ENCODE peak calls at places on chromosomes 13 and 19, in six cellular contexts. One of them, this sample, is unnamed.
A peak's percentile ranks its signal among the peaks of the same experiment; 100 is the strongest.

GRCh38 chr13:90302113-90302512 is 1045.4 kb upstream of the MIR17HG start:
- DNase-seq in colonic mucosa: no peak
- DNase-seq in AG08395: peak; percentile 69
- DNase-seq in NCI-H446 treated with DMSO at 0.1 percent for 48 hours: no peak
- DNase-seq in CD8-positive, alpha-beta T cell: no peak
- DNase-seq in hepatic stellate cell: no peak
- DNase-seq in this sample: no peak

GRCh38 chr19:7013678-7014077 is 7.6 kb downstream of the MBD3L2B start:
- DNase-seq in NCI-H446 treated with DMSO at 0.1 percent for 48 hours: no peak
- DNase-seq in colonic mucosa: peak; percentile 3
- DNase-seq in AG08395: no peak
- DNase-seq in CD8-positive, alpha-beta T cell: no peak
- DNase-seq in hepatic stellate cell: no peak
- DNase-seq in this sample: no peak

GRCh38 chr19:21482863-21483276 is 22.5 kb upstream of the ZNF429 start:
- DNase-seq in colonic mucosa: peak; percentile 45
- DNase-seq in CD8-positive, alpha-beta T cell: peak; percentile 75
- DNase-seq in hepatic stellate cell: no peak
- DNase-seq in NCI-H446 treated with DMSO at 0.1 percent for 48 hours: no peak
- DNase-seq in AG08395: peak; percentile 18
- DNase-seq in this sample: no peak

GRCh38 chr13:25660996-25661395 is 289.2 kb downstream of the ATP8A2 start:
- DNase-seq in NCI-H446 treated with DMSO at 0.1 percent for 48 hours: no peak
- DNase-seq in CD8-positive, alpha-beta T cell: no peak
- DNase-seq in hepatic stellate cell: no peak
- DNase-seq in AG08395: no peak
- DNase-seq in colonic mucosa: no peak
- DNase-seq in this sample: no peak

GRCh38 chr13:75417647-75418046 is 64.3 kb downstream of the TBC1D4 start:
- DNase-seq in NCI-H446 treated with DMSO at 0.1 percent for 48 hours: no peak
- DNase-seq in AG08395: no peak
- DNase-seq in hepatic stellate cell: no peak
- DNase-seq in CD8-positive, alpha-beta T cell: no peak
- DNase-seq in colonic mucosa: no peak
- DNase-seq in this sample: no peak

GRCh38 chr13:111467111-111467890 is 146.9 kb downstream of the TEX29 start:
- DNase-seq in AG08395: no peak
- DNase-seq in hepatic stellate cell: no peak
- DNase-seq in colonic mucosa: no peak
- DNase-seq in CD8-positive, alpha-beta T cell: peak; percentile 23
- DNase-seq in NCI-H446 treated with DMSO at 0.1 percent for 48 hours: no peak
- DNase-seq in this sample: no peak

GRCh38 chr19:48806818-48807589 is 3.8 kb downstream of the BCAT2 start:
- DNase-seq in CD8-positive, alpha-beta T cell: no peak
- DNase-seq in NCI-H446 treated with DMSO at 0.1 percent for 48 hours: no peak
- DNase-seq in colonic mucosa: peak; percentile 76
- DNase-seq in hepatic stellate cell: peak; percentile 70
- DNase-seq in AG08395: peak; percentile 64
- DNase-seq in this sample: no peak

GRCh38 chr13:46181799-46182490 is at the start of gene LCP1:
- DNase-seq in AG08395: no peak
- DNase-seq in colonic mucosa: peak; percentile 41
- DNase-seq in NCI-H446 treated with DMSO at 0.1 percent for 48 hours: no peak
- DNase-seq in CD8-positive, alpha-beta T cell: peak; percentile 79
- DNase-seq in hepatic stellate cell: no peak
- DNase-seq in this sample: no peak

GRCh38 chr13:39888865-39889810 is 233.7 kb downstream of the COG6 start:
- DNase-seq in hepatic stellate cell: peak; percentile 5
- DNase-seq in CD8-positive, alpha-beta T cell: no peak
- DNase-seq in colonic mucosa: no peak
- DNase-seq in AG08395: peak; percentile 33
- DNase-seq in NCI-H446 treated with DMSO at 0.1 percent for 48 hours: no peak
- DNase-seq in this sample: peak; percentile 81

GRCh38 chr19:33390120-33390907 is 16.8 kb downstream of the CEBPG start:
- DNase-seq in hepatic stellate cell: no peak
- DNase-seq in colonic mucosa: peak; percentile 70
- DNase-seq in AG08395: no peak
- DNase-seq in NCI-H446 treated with DMSO at 0.1 percent for 48 hours: peak; percentile 71
- DNase-seq in CD8-positive, alpha-beta T cell: no peak
- DNase-seq in this sample: no peak

GRCh38 chr13:104953588-104953987 is 1581.9 kb downstream of the EFNB2 start:
- DNase-seq in hepatic stellate cell: no peak
- DNase-seq in colonic mucosa: no peak
- DNase-seq in CD8-positive, alpha-beta T cell: no peak
- DNase-seq in NCI-H446 treated with DMSO at 0.1 percent for 48 hours: no peak
- DNase-seq in AG08395: no peak
- DNase-seq in this sample: no peak

GRCh38 chr13:113095146-113096051 is 10.2 kb upstream of the F7 start:
- DNase-seq in hepatic stellate cell: no peak
- DNase-seq in NCI-H446 treated with DMSO at 0.1 percent for 48 hours: no peak
- DNase-seq in colonic mucosa: no peak
- DNase-seq in CD8-positive, alpha-beta T cell: no peak
- DNase-seq in AG08395: no peak
- DNase-seq in this sample: no peak

GRCh38 chr19:39802958-39803357 is 24.3 kb downstream of the LEUTX start:
- DNase-seq in colonic mucosa: no peak
- DNase-seq in AG08395: no peak
- DNase-seq in hepatic stellate cell: no peak
- DNase-seq in CD8-positive, alpha-beta T cell: no peak
- DNase-seq in NCI-H446 treated with DMSO at 0.1 percent for 48 hours: no peak
- DNase-seq in this sample: no peak

GRCh38 chr13:49667773-49668172 is 23.5 kb downstream of the EBPL start:
- DNase-seq in NCI-H446 treated with DMSO at 0.1 percent for 48 hours: no peak
- DNase-seq in AG08395: peak; percentile 72
- DNase-seq in colonic mucosa: no peak
- DNase-seq in hepatic stellate cell: no peak
- DNase-seq in CD8-positive, alpha-beta T cell: no peak
- DNase-seq in this sample: no peak

GRCh38 chr19:51410950-51411748 is 6.3 kb downstream of the SIGLEC10 start:
- DNase-seq in CD8-positive, alpha-beta T cell: no peak
- DNase-seq in NCI-H446 treated with DMSO at 0.1 percent for 48 hours: no peak
- DNase-seq in AG08395: no peak
- DNase-seq in hepatic stellate cell: no peak
- DNase-seq in colonic mucosa: no peak
- DNase-seq in this sample: no peak

GRCh38 chr13:108357228-108357627 is 87.7 kb downstream of the TNFSF13B start:
- DNase-seq in colonic mucosa: no peak
- DNase-seq in NCI-H446 treated with DMSO at 0.1 percent for 48 hours: no peak
- DNase-seq in CD8-positive, alpha-beta T cell: no peak
- DNase-seq in hepatic stellate cell: no peak
- DNase-seq in AG08395: no peak
- DNase-seq in this sample: no peak

GRCh38 chr13:19601749-19602725 is 31.4 kb upstream of the MPHOSPH8 start:
- DNase-seq in CD8-positive, alpha-beta T cell: peak; percentile 57
- DNase-seq in AG08395: peak; percentile 38
- DNase-seq in hepatic stellate cell: peak; percentile 62
- DNase-seq in NCI-H446 treated with DMSO at 0.1 percent for 48 hours: peak; percentile 18
- DNase-seq in colonic mucosa: peak; percentile 30
- DNase-seq in this sample: no peak

GRCh38 chr19:27777726-27778125 is 1435.2 kb downstream of the UQCRFS1 start:
- DNase-seq in AG08395: no peak
- DNase-seq in hepatic stellate cell: no peak
- DNase-seq in CD8-positive, alpha-beta T cell: no peak
- DNase-seq in NCI-H446 treated with DMSO at 0.1 percent for 48 hours: no peak
- DNase-seq in colonic mucosa: no peak
- DNase-seq in this sample: no peak

GRCh38 chr19:51490676-51491075 is 10.9 kb downstream of the SIGLEC12 start:
- DNase-seq in hepatic stellate cell: no peak
- DNase-seq in CD8-positive, alpha-beta T cell: peak; percentile 31
- DNase-seq in AG08395: no peak
- DNase-seq in colonic mucosa: no peak
- DNase-seq in NCI-H446 treated with DMSO at 0.1 percent for 48 hours: no peak
- DNase-seq in this sample: no peak

GRCh38 chr13:79307866-79308298 is 98.2 kb downstream of the RBM26 start:
- DNase-seq in NCI-H446 treated with DMSO at 0.1 percent for 48 hours: no peak
- DNase-seq in hepatic stellate cell: no peak
- DNase-seq in AG08395: no peak
- DNase-seq in CD8-positive, alpha-beta T cell: no peak
- DNase-seq in colonic mucosa: no peak
- DNase-seq in this sample: no peak

GRCh38 chr13:110331362-110331761 is 24.3 kb downstream of the COL4A2 start:
- DNase-seq in AG08395: peak; percentile 58
- DNase-seq in hepatic stellate cell: no peak
- DNase-seq in colonic mucosa: no peak
- DNase-seq in NCI-H446 treated with DMSO at 0.1 percent for 48 hours: no peak
- DNase-seq in CD8-positive, alpha-beta T cell: no peak
- DNase-seq in this sample: no peak

GRCh38 chr13:105616313-105617075 is 919.0 kb downstream of the EFNB2 start:
- DNase-seq in colonic mucosa: no peak
- DNase-seq in NCI-H446 treated with DMSO at 0.1 percent for 48 hours: peak; percentile 27
- DNase-seq in CD8-positive, alpha-beta T cell: no peak
- DNase-seq in AG08395: peak; percentile 3
- DNase-seq in hepatic stellate cell: no peak
- DNase-seq in this sample: no peak

GRCh38 chr19:56253737-56254136 is 18.8 kb upstream of the EDDM13 start:
- DNase-seq in hepatic stellate cell: peak; percentile 67
- DNase-seq in AG08395: peak; percentile 57
- DNase-seq in NCI-H446 treated with DMSO at 0.1 percent for 48 hours: peak; percentile 24
- DNase-seq in CD8-positive, alpha-beta T cell: no peak
- DNase-seq in colonic mucosa: no peak
- DNase-seq in this sample: no peak

GRCh38 chr19:35142531-35143230 is 374 bp upstream of the FXYD7 start:
- DNase-seq in colonic mucosa: peak; percentile 70
- DNase-seq in NCI-H446 treated with DMSO at 0.1 percent for 48 hours: no peak
- DNase-seq in AG08395: peak; percentile 43
- DNase-seq in hepatic stellate cell: no peak
- DNase-seq in CD8-positive, alpha-beta T cell: peak; percentile 88
- DNase-seq in this sample: no peak

GRCh38 chr13:55432814-55433213 is 1707.9 kb upstream of the PRR20A start:
- DNase-seq in CD8-positive, alpha-beta T cell: no peak
- DNase-seq in AG08395: no peak
- DNase-seq in colonic mucosa: no peak
- DNase-seq in hepatic stellate cell: no peak
- DNase-seq in NCI-H446 treated with DMSO at 0.1 percent for 48 hours: no peak
- DNase-seq in this sample: no peak

GRCh38 chr13:92158335-92158734 is 759.9 kb downstream of the GPC5 start:
- DNase-seq in CD8-positive, alpha-beta T cell: no peak
- DNase-seq in colonic mucosa: no peak
- DNase-seq in hepatic stellate cell: peak; percentile 6
- DNase-seq in NCI-H446 treated with DMSO at 0.1 percent for 48 hours: no peak
- DNase-seq in AG08395: no peak
- DNase-seq in this sample: no peak

GRCh38 chr13:39684531-39685137 is 29.2 kb downstream of the COG6 start:
- DNase-seq in colonic mucosa: no peak
- DNase-seq in AG08395: peak; percentile 28
- DNase-seq in CD8-positive, alpha-beta T cell: no peak
- DNase-seq in hepatic stellate cell: no peak
- DNase-seq in NCI-H446 treated with DMSO at 0.1 percent for 48 hours: peak; percentile 62
- DNase-seq in this sample: no peak

GRCh38 chr13:35794734-35795389 is 318.4 kb upstream of the MAB21L1 start:
- DNase-seq in hepatic stellate cell: no peak
- DNase-seq in CD8-positive, alpha-beta T cell: no peak
- DNase-seq in AG08395: no peak
- DNase-seq in colonic mucosa: no peak
- DNase-seq in NCI-H446 treated with DMSO at 0.1 percent for 48 hours: no peak
- DNase-seq in this sample: no peak

GRCh38 chr19:5339470-5339949 is 1.1 kb downstream of the PTPRS start:
- DNase-seq in AG08395: no peak
- DNase-seq in CD8-positive, alpha-beta T cell: no peak
- DNase-seq in colonic mucosa: no peak
- DNase-seq in NCI-H446 treated with DMSO at 0.1 percent for 48 hours: no peak
- DNase-seq in hepatic stellate cell: no peak
- DNase-seq in this sample: no peak

GRCh38 chr19:1155352-1156304 is 18.4 kb downstream of the SBNO2 start:
- DNase-seq in colonic mucosa: no peak
- DNase-seq in hepatic stellate cell: no peak
- DNase-seq in NCI-H446 treated with DMSO at 0.1 percent for 48 hours: no peak
- DNase-seq in AG08395: no peak
- DNase-seq in CD8-positive, alpha-beta T cell: no peak
- DNase-seq in this sample: no peak

GRCh38 chr19:10113592-10113963 is 2.1 kb downstream of the P2RY11 start:
- DNase-seq in NCI-H446 treated with DMSO at 0.1 percent for 48 hours: no peak
- DNase-seq in colonic mucosa: no peak
- DNase-seq in hepatic stellate cell: no peak
- DNase-seq in CD8-positive, alpha-beta T cell: no peak
- DNase-seq in AG08395: no peak
- DNase-seq in this sample: no peak

GRCh38 chr19:46660008-46660517 is 919 bp downstream of the DACT3 start:
- DNase-seq in CD8-positive, alpha-beta T cell: no peak
- DNase-seq in colonic mucosa: no peak
- DNase-seq in NCI-H446 treated with DMSO at 0.1 percent for 48 hours: no peak
- DNase-seq in AG08395: peak; percentile 30
- DNase-seq in hepatic stellate cell: peak; percentile 51
- DNase-seq in this sample: no peak